ENCODE peak calls at places on chromosomes 12 and 14, in six cellular contexts. C is heart left ventricle, I is uterus, W is esophagus muscularis mucosa, N is suprapubic skin, X is prostate gland. G is an unnamed sample.
A peak's percentile ranks its signal among the peaks of the same experiment; 100 is the strongest.

GRCh38 chr12:62866451-62867082 is 68.4 kb downstream of the PPM1H start:
- DNase-seq in C (no peak), X (no peak), I (no peak), W (no peak), N (no peak), G (no peak)

GRCh38 chr14:65211341-65211987 is 109.1 kb upstream of the MAX start:
- DNase-seq in I (no peak), C (no peak), X (no peak), W (no peak), N (peak; percentile 2), G (no peak)

GRCh38 chr12:116267948-116268347 is 9.5 kb downstream of the MED13L start:
- DNase-seq in X (no peak), W (no peak), C (no peak), I (no peak), N (no peak), G (no peak)

GRCh38 chr14:100894416-100894815 is 9.1 kb downstream of the RTL1 start:
- DNase-seq in N (no peak), C (no peak), X (no peak), W (no peak), I (no peak), G (no peak)

GRCh38 chr14:80787876-80788275 is 153.7 kb downstream of the CEP128 start:
- DNase-seq in X (no peak), N (no peak), I (no peak), C (no peak), W (no peak), G (no peak)

GRCh38 chr12:104890463-104891096 is 67.5 kb downstream of the SLC41A2 start:
- DNase-seq in C (no peak), I (no peak), N (no peak), W (no peak), X (no peak), G (no peak)

GRCh38 chr12:116050266-116050665 is 227.2 kb downstream of the MED13L start:
- DNase-seq in C (peak; percentile 15), N (no peak), X (no peak), W (no peak), I (no peak), G (peak; percentile 46)

GRCh38 chr12:46445551-46446235 is 73.1 kb upstream of the SLC38A2 start:
- DNase-seq in X (no peak), N (no peak), I (no peak), W (no peak), C (no peak), G (no peak)

GRCh38 chr12:128823216-128823915 is 392 bp downstream of the SLC15A4 start:
- DNase-seq in I (no peak), C (no peak), W (no peak), N (peak; percentile 68), X (peak; percentile 28), G (no peak)

GRCh38 chr12:65170245-65170881 is 980 bp downstream of the LEMD3 start:
- DNase-seq in C (peak; percentile 49), X (peak; percentile 36), N (peak; percentile 78), W (peak; percentile 92), I (peak; percentile 24), G (peak; percentile 36)

GRCh38 chr12:29317556-29318363 is 63.2 kb downstream of the ERGIC2 start:
- DNase-seq in N (no peak), W (no peak), X (peak; percentile 16), I (no peak), C (peak; percentile 58), G (no peak)

GRCh38 chr12:42958271-42958674 is 368.7 kb upstream of the PRICKLE1 start:
- DNase-seq in C (peak; percentile 24), N (no peak), X (no peak), W (no peak), I (no peak), G (no peak)

GRCh38 chr12:94798107-94798506 is 147.8 kb upstream of the TMCC3 start:
- DNase-seq in I (no peak), N (no peak), W (no peak), X (no peak), C (no peak), G (no peak)

GRCh38 chr12:617304-617915 is 45.8 kb downstream of the NINJ2 start:
- DNase-seq in N (no peak), W (no peak), I (no peak), C (peak; percentile 36), X (no peak), G (peak; percentile 22)

DNA sequence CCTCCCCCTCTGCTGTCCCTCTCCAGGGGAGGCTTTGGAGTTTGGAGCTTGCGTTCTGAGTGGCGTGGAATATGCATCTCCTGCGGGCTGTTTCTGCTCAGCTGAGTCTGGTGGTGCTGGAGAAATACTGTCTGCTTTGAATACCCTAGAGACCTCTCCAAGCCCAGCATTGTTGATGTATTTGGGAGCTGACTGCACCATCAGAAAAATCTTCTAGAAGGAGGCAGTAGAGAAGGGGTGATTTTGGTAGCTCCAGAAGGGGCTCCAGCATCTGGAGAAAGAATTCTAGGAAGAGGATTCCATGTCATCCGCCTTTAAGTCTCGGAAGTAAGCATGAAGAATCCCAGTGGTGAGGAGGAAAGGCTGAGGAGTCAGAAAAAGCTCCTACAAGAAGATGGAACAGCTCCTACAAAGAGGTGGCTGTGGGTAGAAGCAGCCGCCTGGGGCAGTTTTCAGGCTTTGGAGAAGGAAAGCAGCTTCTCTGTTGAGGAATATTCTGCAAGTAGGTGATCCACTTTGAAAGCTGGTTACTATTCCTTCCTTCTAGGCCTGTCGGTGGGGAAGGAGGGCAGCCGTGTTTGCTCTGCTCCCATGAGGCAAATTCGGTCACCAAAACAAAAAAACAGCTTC is 9.7 kb downstream of the MLXIP start:
- DNase-seq in I (no peak), N (peak; percentile 40), C (no peak), X (no peak), W (no peak), G (no peak)
- H3K4me3 ChIP-seq in I (no peak overlapping the region), N (no peak overlapping the region), C (no peak overlapping the region), X (no peak overlapping the region), W (no peak overlapping the region), G (no peak overlapping the region)

GRCh38 chr14:61751475-61751989 is 10.7 kb upstream of the SNAPC1 start:
- DNase-seq in I (no peak), N (no peak), C (no peak), X (no peak), W (no peak), G (no peak)

GRCh38 chr14:61752626-61753025 is 9.6 kb upstream of the SNAPC1 start:
- DNase-seq in X (no peak), N (no peak), I (no peak), C (no peak), W (no peak), G (no peak)

GRCh38 chr14:61754627-61755381 is 7.4 kb upstream of the SNAPC1 start:
- DNase-seq in I (no peak), W (no peak), C (no peak), N (no peak), X (no peak), G (no peak)

GRCh38 chr14:61756135-61756534 is 6.1 kb upstream of the SNAPC1 start:
- DNase-seq in W (no peak), C (no peak), N (no peak), I (no peak), X (no peak), G (no peak)

GRCh38 chr14:61753631-61754030 is 8.6 kb upstream of the SNAPC1 start:
- DNase-seq in I (no peak), X (no peak), C (no peak), W (no peak), N (no peak), G (no peak)
- TF ChIP-seq POLR2A in I (no peak), X (no peak), C (no peak), W (no peak), N (no peak), G (no peak)

GRCh38 chr14:77014734-77015133 is 13.8 kb downstream of the IRF2BPL start:
- DNase-seq in C (no peak), X (no peak), I (no peak), N (no peak), W (no peak), G (no peak)
- H3K27ac ChIP-seq in C (peak overlapping the region; percentile 77), X (no peak overlapping the region), I (peak overlapping the region; percentile 10), N (peak overlapping the region; percentile 28), W (peak overlapping the region; percentile 55), G (peak overlapping the region; percentile 9)

DNA sequence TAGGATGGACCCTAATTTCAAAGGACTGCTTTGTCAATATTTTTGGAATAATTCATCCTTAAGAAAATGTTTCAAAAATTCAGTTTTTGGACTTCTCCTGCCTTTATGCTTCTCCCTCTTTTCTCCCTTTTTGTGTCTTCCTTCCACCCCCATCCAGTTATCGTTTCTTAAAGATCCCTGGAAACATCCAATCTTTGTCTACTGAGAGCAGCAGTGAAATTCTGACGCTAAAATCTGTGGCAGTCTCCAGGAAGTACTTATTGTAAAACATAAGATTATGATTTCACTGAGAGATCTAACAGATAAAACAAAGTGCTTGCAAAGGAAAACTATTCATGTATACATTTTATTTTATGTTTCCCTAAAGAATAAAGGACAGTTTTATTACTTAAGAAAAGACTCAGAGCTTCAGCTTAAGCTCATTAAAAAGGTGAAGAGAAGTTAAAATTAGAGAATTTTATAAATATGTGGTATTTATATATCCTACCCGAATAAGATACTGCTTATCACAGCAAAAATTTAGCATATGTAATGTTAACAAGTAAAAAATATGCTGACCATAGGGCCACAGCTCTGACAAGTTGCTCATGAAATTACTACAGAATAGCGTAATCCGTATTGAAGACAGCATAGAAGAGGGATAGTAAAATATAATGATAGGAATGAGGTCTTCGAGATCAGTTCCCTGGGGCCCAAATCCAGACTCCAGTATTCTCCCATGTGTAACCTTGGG is 6.9 kb downstream of the FRMD6 start:
- DNase-seq in C (no peak), I (no peak), W (no peak), N (no peak), X (no peak), G (no peak)
- H3K4me3 ChIP-seq in C (no peak overlapping the region), I (no peak overlapping the region), W (no peak overlapping the region), N (no peak overlapping the region), X (no peak overlapping the region), G (no peak overlapping the region)

GRCh38 chr14:55107766-55108554 is 21.1 kb upstream of the LGALS3 start:
- DNase-seq in C (peak; percentile 91), N (peak; percentile 94), X (peak; percentile 70), W (peak; percentile 96), I (peak; percentile 93), G (peak; percentile 84)
- TF ChIP-seq POLR2A in C (no peak), N (no peak), X (no peak), W (peak; percentile 23), I (peak; percentile 25), G (no peak)

G was measured in tibial nerve.